ENCODE peak calls at places on chromosome 19, in six cellular contexts. U, G, R, C, I and T are unnamed samples.

GRCh38 chr19:4487572-4487971 is 15.5 kb downstream of the HDGFL2 start:
- DNase-seq in R (no peak), U (no peak), C (no peak), I (no peak), G (no peak), T (no peak)

GRCh38 chr19:55283548-55284393 is at the start of gene BRSK1:
- DNase-seq in I (no peak), C (no peak), R (peak; percentile 78), U (no peak), G (no peak), T (no peak)

GRCh38 chr19:34838753-34839431 is 65.9 kb upstream of the ZNF599 start:
- DNase-seq in I (no peak), U (no peak), G (no peak), R (no peak), C (no peak), T (peak; percentile 59)

GRCh38 chr19:56712609-56713008 is 41.1 kb upstream of the ZNF835 start:
- DNase-seq in U (no peak), R (no peak), I (no peak), C (no peak), G (no peak), T (no peak)

GRCh38 chr19:43555185-43555770 is 20.0 kb downstream of the XRCC1 start:
- DNase-seq in R (peak; percentile 87), U (peak; percentile 87), C (peak; percentile 54), I (no peak), G (peak; percentile 57), T (peak; percentile 86)

GRCh38 chr19:29497686-29498436 is 27.9 kb upstream of the VSTM2B start:
- DNase-seq in I (no peak), G (no peak), R (no peak), C (peak; percentile 12), U (no peak), T (no peak)

GRCh38 chr19:3734310-3734600 is 26.1 kb downstream of the TJP3 start:
- DNase-seq in C (no peak), I (no peak), U (no peak), G (no peak), R (no peak), T (no peak)

GRCh38 chr19:45117666-45118065 is 24.7 kb downstream of the PPP1R37 start:
- DNase-seq in G (no peak), R (peak; percentile 76), I (no peak), U (no peak), C (no peak), T (no peak)

GRCh38 chr19:6402834-6403608 is 10.1 kb upstream of the GTF2F1 start:
- DNase-seq in C (no peak), R (peak; percentile 42), U (no peak), G (peak; percentile 74), I (no peak), T (no peak)

GRCh38 chr19:6227941-6228325 is 51.8 kb downstream of the MLLT1 start:
- DNase-seq in U (no peak), G (no peak), I (no peak), R (peak; percentile 58), C (no peak), T (peak; percentile 67)

GRCh38 chr19:48271531-48272151 is 1.8 kb downstream of the ZNF114 start:
- DNase-seq in G (peak; percentile 83), C (peak; percentile 45), R (peak; percentile 31), I (no peak), U (peak; percentile 75), T (peak; percentile 85)

GRCh38 chr19:50601407-50602088 is 33.3 kb upstream of the LRRC4B start:
- DNase-seq in U (no peak), C (no peak), G (no peak), R (no peak), I (no peak), T (peak; percentile 2)

GRCh38 chr19:36423925-36424324 is 5.5 kb upstream of the ZFP82 start:
- DNase-seq in I (no peak), R (no peak), U (no peak), G (no peak), C (no peak), T (no peak)

GRCh38 chr19:590396-590745 is 690 bp downstream of the HCN2 start:
- DNase-seq in I (no peak), U (no peak), C (no peak), G (no peak), R (no peak), T (no peak)

GRCh38 chr19:5131031-5131865 is 162.3 kb downstream of the KDM4B start:
- DNase-seq in G (no peak), U (no peak), I (no peak), C (no peak), R (no peak), T (peak; percentile 94)

GRCh38 chr19:11286312-11286974 is 9.5 kb upstream of the TSPAN16 start:
- DNase-seq in I (no peak), C (no peak), G (peak; percentile 37), U (no peak), R (no peak), T (no peak)

GRCh38 chr19:49808762-49809154 is 4.3 kb downstream of the FUZ start:
- DNase-seq in R (peak; percentile 99), U (peak; percentile 88), C (peak; percentile 97), I (peak; percentile 94), G (peak; percentile 95), T (peak; percentile 96)

DNA sequence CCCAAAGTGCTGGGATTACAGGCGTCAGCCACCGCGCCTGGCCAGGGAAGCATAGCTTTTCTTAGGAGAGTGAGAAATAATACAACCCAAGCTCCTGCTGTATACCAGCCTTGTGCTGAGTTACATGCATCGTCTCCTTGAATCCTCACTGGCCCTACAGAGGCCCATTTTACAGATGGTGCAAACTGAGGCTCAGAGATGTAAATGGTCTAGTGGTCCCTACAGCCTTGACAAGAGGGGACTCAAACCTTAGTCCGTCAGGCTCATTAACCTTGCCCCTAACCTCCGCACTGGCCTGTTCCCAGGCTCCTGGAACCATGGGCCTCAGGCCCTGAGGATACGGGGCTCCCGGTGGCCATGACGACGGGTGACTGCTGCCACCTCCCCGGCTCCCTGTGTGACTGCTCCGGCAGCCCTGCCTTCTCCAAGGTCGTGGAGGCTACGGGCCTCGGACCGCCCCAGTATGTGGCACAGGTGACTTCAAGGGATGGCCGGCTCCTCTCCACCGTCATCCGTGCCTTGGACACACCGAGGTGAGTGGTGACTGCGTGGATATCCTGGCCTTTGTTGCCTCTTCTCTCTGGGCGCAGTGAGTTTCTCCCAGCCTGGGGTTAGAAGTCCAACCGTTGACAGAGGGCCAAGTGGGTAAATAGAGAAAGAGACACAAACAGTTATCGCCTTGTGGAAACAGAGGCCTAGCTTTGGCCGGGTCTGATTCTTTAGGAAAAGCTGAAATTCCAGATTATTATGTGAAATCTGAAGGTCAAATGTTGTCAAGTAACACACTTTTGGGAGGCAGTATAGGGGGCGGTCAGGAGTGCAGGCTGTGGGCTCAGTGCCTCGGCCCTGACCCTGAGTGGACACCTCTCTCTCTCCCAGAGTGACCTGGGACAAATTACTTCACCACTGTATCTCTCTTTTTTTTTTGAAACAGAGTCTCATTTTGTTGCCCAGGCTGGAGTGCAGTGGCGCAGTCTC is 8.7 kb downstream of the MARCHF2 start:
- DNase-seq in U (no peak), C (no peak), I (no peak), R (no peak), G (no peak), T (no peak)
- H3K27ac ChIP-seq in U (no peak overlapping the region), C (no peak overlapping the region), I (no peak overlapping the region), R (no peak overlapping the region), G (no peak overlapping the region), T (no peak overlapping the region)

GRCh38 chr19:15640904-15641597 is 354 bp downstream of the CYP4F3 start:
- DNase-seq in I (no peak), R (no peak), G (no peak), C (no peak), U (no peak), T (no peak)
- TF ChIP-seq POLR2A in I (no peak), R (no peak), G (no peak), C (no peak), U (peak; percentile 37), T (no peak)

DNA sequence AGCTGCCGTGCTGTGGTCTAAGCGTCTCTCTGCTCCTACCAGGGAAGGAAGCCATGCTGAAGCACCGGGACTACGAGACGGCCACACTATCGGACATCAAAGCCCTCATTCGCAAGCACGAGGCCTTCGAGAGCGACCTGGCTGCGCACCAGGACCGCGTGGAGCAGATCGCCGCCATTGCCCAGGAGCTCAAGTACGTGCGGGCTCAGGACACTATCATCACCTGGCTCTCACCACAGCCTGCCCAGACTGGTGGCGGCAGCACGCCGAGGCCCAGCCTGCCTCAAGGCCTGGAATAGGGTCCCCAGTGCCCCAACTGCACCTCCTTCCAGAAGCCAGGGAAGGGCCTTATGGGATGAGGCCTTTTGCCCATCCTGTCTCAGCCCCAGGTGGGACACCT is 22.8 kb downstream of the CAPN12 start:
- DNase-seq in C (no peak), R (no peak), U (no peak), G (no peak), I (no peak), T (no peak)
- H3K27ac ChIP-seq in C (no peak overlapping the region), R (no peak overlapping the region), U (peak overlapping the region; percentile 55), G (peak overlapping the region; percentile 92), I (peak overlapping the region; percentile 78), T (no peak overlapping the region)

DNA sequence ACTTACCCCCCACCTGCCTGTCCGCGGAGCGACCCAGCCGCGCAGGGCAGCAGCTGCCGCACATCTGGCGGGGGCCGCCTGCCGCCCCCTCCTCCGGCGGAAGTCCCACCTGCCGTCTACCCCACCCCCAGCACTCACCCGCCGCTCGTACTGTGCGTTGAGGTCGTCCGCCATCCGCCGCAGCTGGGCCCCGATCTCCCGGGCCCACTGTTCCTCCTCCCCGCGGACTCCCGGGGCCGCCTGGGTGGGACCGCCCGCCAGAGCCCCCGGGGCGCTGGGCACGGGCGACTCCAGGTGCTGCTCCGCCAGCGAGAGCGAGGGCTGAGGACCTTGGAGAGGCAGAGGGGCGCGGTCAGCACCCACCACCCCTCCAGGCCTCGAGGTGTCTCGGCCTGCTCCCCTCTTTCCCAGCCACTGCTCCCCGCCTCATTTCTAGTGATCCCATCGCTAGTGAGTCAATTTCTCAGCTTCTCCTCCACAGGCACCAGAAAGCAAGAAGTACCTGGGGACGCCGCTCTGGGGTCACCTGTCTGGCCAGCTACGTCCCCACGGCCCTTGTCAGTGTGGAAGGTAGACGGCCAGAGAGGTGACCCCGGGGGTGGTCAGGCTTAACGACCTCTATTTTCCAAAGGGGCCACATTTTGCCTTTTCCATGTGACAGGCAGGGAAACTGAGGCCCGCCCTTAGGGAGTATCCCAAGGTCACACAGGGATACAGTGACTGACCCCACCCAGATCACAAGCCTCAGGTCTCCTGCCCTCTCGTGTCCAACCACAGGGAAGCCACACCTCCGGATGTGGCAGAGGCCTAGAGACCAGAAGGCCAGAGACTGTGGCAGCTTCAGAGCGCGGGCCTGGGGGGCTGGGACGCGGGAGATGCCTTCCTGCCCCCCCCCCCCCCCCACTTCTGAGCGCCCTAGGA is 4.3 kb downstream of the BBC3 start:
- DNase-seq in G (peak; percentile 71), U (peak; percentile 84), R (peak; percentile 87), C (peak; percentile 73), I (peak; percentile 90), T (peak; percentile 94)
- TF ChIP-seq POLR2A in G (no peak), U (peak; percentile 5), R (no peak), C (no peak), I (peak; percentile 86), T (no peak)

DNA sequence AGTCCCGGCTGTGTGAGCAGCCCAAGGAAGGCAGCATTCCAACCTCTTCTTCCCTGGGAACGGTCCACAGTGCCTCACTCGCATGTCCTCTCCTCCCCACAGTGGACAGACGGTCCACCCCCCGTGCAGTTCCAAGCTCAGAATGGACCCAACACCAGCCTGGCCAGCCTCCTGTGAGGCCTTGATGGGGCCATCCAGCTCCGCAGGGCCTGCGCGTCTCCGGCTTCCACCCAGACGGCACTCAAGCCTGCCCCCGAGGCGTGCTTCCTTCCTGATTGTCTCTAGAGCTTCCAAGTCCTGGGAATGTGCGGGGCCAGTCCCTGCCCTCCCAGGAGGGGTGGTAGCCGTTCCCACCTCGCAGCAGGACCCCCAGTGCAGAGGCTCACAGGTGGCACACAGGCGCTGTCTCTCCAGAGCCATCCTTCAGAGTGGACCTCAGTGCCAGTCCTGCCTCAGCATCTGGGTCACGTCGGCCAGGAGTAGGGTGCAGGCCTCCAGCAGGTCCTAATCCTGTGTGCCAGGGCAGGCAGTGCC is 35.0 kb downstream of the MAU2 start:
- DNase-seq in G (no peak), I (no peak), R (no peak), U (no peak), C (no peak), T (no peak)
- H3K27ac ChIP-seq in G (no peak overlapping the region), I (no peak overlapping the region), R (no peak overlapping the region), U (no peak overlapping the region), C (no peak overlapping the region), T (no peak overlapping the region)